ENCODE peak calls at places on chromosomes 7 and 10, in five cellular contexts. N is neuronal stem cell, U is H9, X is mesenchymal stem cell, R is H1. K is an unnamed sample.
A peak's percentile ranks its signal among the peaks of the same experiment; 100 is the strongest.

GRCh38 chr7:104859754-104860426 is 154.1 kb upstream of the KMT2E start:
- DNase-seq in N (no peak), U (no peak), X (no peak), R (no peak), K (no peak)

GRCh38 chr10:44390585-44391072 is 5.7 kb upstream of the CXCL12 start:
- DNase-seq in N (no peak), U (no peak), X (no peak), R (no peak), K (no peak)

GRCh38 chr10:78892383-78893191 is 176.2 kb upstream of the ZMIZ1 start:
- DNase-seq in N (no peak), U (no peak), X (peak; percentile 5), R (no peak), K (no peak)

GRCh38 chr10:3468919-3469638 is 296.5 kb upstream of the PITRM1 start:
- DNase-seq in N (no peak), U (no peak), X (peak; percentile 95), R (no peak), K (peak; percentile 86)

GRCh38 chr7:117087639-117088396 is 134.5 kb downstream of the ST7 start:
- DNase-seq in N (no peak), U (no peak), X (no peak), R (no peak), K (no peak)

GRCh38 chr7:42096681-42097637 is 140.1 kb downstream of the GLI3 start:
- DNase-seq in N (no peak), U (no peak), X (peak; percentile 61), R (no peak), K (no peak)

GRCh38 chr7:126700807-126701604 is 551.7 kb downstream of the GRM8 start:
- DNase-seq in N (peak; percentile 21), U (peak; percentile 81), X (peak; percentile 98), R (peak; percentile 43), K (peak; percentile 10)

GRCh38 chr10:86334515-86335085 is 32.0 kb downstream of the GRID1 start:
- DNase-seq in N (no peak), U (peak; percentile 76), X (no peak), R (peak; percentile 36), K (no peak)

GRCh38 chr7:13155188-13155587 is 467.8 kb downstream of the ARL4A start:
- DNase-seq in N (no peak), U (no peak), X (peak; percentile 30), R (no peak), K (no peak)

GRCh38 chr10:17528296-17528862 is 74.0 kb upstream of the ST8SIA6 start:
- DNase-seq in N (no peak), U (no peak), X (no peak), R (no peak), K (no peak)

GRCh38 chr10:4981722-4982471 is 18.7 kb downstream of the AKR1C1 start:
- DNase-seq in N (peak; percentile 33), U (peak; percentile 68), X (peak; percentile 34), R (peak; percentile 19), K (peak; percentile 6)

GRCh38 chr7:121023683-121024507 is 35.4 kb downstream of the CPED1 start:
- DNase-seq in N (no peak), U (no peak), X (no peak), R (no peak), K (no peak)

GRCh38 chr10:46285300-46285699 is 1.5 kb upstream of the ANTXRL start:
- DNase-seq in N (no peak), U (peak; percentile 18), X (no peak), R (no peak), K (no peak)

GRCh38 chr10:96401036-96401435 is 42.2 kb upstream of the OPALIN start:
- DNase-seq in N (no peak), U (no peak), X (no peak), R (no peak), K (no peak)
- H2BK12ac ChIP-seq in N (no peak overlapping the region), U (no peak overlapping the region), X (no peak overlapping the region), R (no peak overlapping the region), K (no peak overlapping the region)

GRCh38 chr7:93894426-93894825 is 3.9 kb upstream of the TFPI2 start:
- DNase-seq in N (no peak), U (no peak), X (no peak), R (no peak), K (no peak)

GRCh38 chr7:93894966-93895650 is 4.6 kb upstream of the TFPI2 start:
- DNase-seq in N (no peak), U (no peak), X (no peak), R (no peak), K (no peak)

GRCh38 chr7:93889261-93889660 is 1.3 kb downstream of the TFPI2 start:
- DNase-seq in N (no peak), U (no peak), X (peak; percentile 47), R (no peak), K (no peak)

GRCh38 chr7:93890041-93890463 is 501 bp downstream of the TFPI2 start:
- DNase-seq in N (peak; percentile 21), U (peak; percentile 68), X (peak; percentile 73), R (peak; percentile 25), K (peak; percentile 57)

DNA sequence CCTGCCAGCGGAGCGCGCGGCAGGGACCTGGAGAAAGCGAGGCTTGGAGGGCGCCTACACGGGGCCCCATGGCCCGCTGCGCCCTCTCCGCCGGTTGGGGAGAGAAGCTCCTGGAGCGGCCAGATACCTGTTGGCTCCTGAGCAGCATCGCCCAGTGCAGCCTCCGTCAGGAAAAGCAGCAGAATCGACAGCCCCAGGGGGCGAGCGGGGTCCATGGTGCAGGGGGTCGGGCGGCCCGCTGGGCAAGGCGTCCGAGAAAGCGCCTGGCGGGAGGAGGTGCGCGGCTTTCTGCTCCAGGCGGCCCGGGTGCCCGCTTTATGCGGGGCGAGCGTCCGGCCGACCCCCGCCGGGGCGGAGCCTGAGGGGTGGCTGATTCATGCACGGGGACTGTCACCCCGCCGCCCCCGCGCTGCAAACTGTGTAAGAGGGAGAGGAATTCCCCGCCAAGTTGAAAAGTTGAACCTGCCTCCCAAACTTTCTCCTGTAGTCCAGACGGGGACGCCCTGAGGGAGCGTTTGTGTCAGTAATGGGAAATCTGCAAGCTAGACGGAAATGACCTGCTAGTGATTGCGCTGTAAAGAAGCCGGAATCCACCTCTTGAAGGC is at the start of gene TFPI2:
- DNase-seq in N (peak; percentile 49), U (peak; percentile 70), X (peak; percentile 79), R (peak; percentile 43), K (peak; percentile 94)
- H3K27ac ChIP-seq in N (no peak within 1 kb of the TSS), U (no peak within 1 kb of the TSS), X (peak within 1 kb of the TSS; percentile 50), R (no peak within 1 kb of the TSS), K (no peak within 1 kb of the TSS)

DNA sequence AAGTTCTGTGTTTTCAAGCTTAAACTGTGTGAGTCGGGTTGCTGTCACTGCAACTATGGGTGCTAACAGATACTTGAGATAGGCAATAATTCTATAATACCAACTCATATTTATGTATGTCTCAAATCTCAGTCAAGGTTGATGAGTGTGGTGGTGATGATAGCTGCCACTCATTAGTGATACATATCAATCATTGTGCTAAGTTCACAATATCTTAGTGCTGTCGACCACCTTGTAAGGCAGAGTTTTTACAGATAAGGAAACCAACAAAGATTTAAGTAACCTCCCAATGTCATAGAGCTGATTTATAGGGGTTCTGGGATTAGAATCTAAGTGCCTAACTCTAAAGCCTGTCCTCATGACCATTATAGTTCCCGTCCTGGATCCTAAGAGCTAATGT is 82.5 kb downstream of the ELAPOR2 start:
- DNase-seq in N (no peak), U (no peak), X (no peak), R (no peak), K (no peak)
- H2BK12ac ChIP-seq in N (no peak overlapping the region), U (no peak overlapping the region), X (no peak overlapping the region), R (no peak overlapping the region), K (no peak overlapping the region)

DNA sequence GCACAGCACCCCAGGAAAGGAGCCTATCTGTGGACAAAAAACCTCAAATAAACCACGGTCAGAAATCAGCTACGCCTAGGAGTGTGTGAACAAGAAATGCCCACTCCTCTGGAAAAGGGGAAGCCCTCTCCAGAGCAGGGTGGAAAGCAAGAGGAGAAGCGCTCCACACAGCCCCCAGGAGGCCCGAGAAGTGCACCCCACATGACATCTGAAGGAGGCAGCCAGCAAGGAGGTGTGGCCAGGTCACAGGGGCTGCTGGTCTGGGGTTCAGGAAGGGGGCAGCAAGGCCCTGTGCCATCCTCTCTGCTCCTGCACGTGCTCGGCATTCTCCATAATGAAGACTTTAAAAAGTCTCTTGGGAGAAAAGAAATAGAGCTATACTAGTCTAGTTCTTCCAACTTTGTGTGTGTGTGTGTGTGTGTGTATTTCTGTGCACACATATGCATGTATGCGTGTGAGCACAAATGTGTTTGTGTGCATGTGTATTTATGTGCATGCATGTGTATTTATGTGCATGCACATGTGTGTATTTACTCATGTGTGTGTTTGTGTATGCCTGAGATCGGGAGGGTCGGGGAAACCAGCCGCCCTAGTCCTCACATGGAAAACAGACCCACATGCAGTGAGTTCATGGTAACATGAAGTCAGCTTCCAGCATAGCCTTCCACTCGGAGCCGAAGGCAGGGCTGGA is 76.4 kb downstream of the TNS3 start:
- DNase-seq in N (no peak), U (no peak), X (no peak), R (no peak), K (no peak)
- H3K27ac ChIP-seq in N (no peak overlapping the region), U (no peak overlapping the region), X (no peak overlapping the region), R (no peak overlapping the region), K (no peak overlapping the region)

DNA sequence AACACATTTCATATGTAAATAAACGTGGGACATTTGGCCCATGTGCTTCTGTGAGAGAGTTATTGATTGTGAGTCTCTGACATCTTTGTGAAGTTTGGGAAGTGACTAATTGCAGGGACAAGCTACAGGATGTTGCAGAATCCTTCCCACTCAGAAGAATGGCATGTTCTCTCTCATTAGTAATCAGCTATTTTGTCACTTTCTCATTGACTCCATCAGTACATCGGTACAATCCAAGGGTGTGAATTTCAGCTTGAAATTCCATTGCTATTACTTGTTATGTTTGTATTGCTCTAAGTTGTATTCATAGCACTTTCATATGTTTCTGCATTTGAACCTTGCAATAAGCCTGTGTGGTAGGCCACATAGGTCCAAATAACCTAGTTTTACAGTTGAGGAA is 100.0 kb upstream of the KCNMA1 start:
- DNase-seq in N (no peak), U (no peak), X (peak; percentile 89), R (no peak), K (peak; percentile 21)
- H2BK12ac ChIP-seq in N (no peak overlapping the region), U (no peak overlapping the region), X (no peak overlapping the region), R (no peak overlapping the region), K (no peak overlapping the region)

GRCh38 chr10:70892631-70893030 is 4.3 kb upstream of the PCBD1 start:
- DNase-seq in N (no peak), U (no peak), X (no peak), R (no peak), K (no peak)

GRCh38 chr10:70893227-70894006 is 5.1 kb upstream of the PCBD1 start:
- DNase-seq in N (no peak), U (no peak), X (no peak), R (no peak), K (no peak)

GRCh38 chr10:70891636-70892035 is 3.3 kb upstream of the PCBD1 start:
- DNase-seq in N (no peak), U (no peak), X (no peak), R (no peak), K (no peak)

GRCh38 chr10:70889291-70889690 is 926 bp upstream of the PCBD1 start:
- DNase-seq in N (no peak), U (no peak), X (no peak), R (no peak), K (no peak)

GRCh38 chr10:70890917-70891431 is 2.6 kb upstream of the PCBD1 start:
- DNase-seq in N (no peak), U (peak; percentile 55), X (peak; percentile 50), R (no peak), K (no peak)
- H3K27ac ChIP-seq in N (no peak overlapping the region), U (no peak overlapping the region), X (no peak overlapping the region), R (no peak overlapping the region), K (no peak overlapping the region)